ENCODE peak calls at places on chromosome X, in five cellular contexts. Q, M, R, W and S are unnamed samples.

GRCh38 chrX:130060122-130061069 is 49.9 kb downstream of the ELF4 start:
- DNase-seq in Q (peak), M (peak), R (peak), W (peak), S (peak)

GRCh38 chrX:1385251-1385794 is 6.6 kb downstream of the SLC25A6 start:
- DNase-seq in Q (no peak), M (no peak), R (no peak), W (peak), S (no peak)

GRCh38 chrX:84248226-84248625 is 60.2 kb upstream of the RPS6KA6 start:
- DNase-seq in Q (no peak), M (no peak), R (peak), W (no peak), S (no peak)

GRCh38 chrX:108313662-108314061 is 124.6 kb downstream of the COL4A6 start:
- DNase-seq in Q (no peak), M (no peak), R (no peak), W (no peak), S (no peak)

GRCh38 chrX:16666541-16666940 is 16.6 kb downstream of the S100G start:
- DNase-seq in Q (no peak), M (no peak), R (no peak), W (no peak), S (no peak)

GRCh38 chrX:151899622-151900021 is 13.1 kb upstream of the MAGEA4 start:
- DNase-seq in Q (no peak), M (no peak), R (no peak), W (no peak), S (no peak)

GRCh38 chrX:23616361-23616760 is 50.9 kb upstream of the PRDX4 start:
- DNase-seq in Q (no peak), M (no peak), R (no peak), W (no peak), S (no peak)

GRCh38 chrX:77628294-77629025 is 157.6 kb downstream of the ATRX start:
- DNase-seq in Q (no peak), M (no peak), R (no peak), W (no peak), S (no peak)

GRCh38 chrX:45847966-45848365 is 647.3 kb upstream of the DIPK2B start:
- DNase-seq in Q (no peak), M (no peak), R (no peak), W (no peak), S (no peak)

GRCh38 chrX:134186362-134187121 is 50.4 kb upstream of the CCDC160 start:
- DNase-seq in Q (no peak), M (no peak), R (no peak), W (peak), S (peak)